ENCODE peak calls at places on chromosomes 11 and 22, in six cellular contexts. J, H, G, K, N and X are unnamed samples. For H3K9me3, the result is how much of the 10 kb centered on the place peaks cover.

GRCh38 chr11:17164361-17165246 is 43.2 kb downstream of the PIK3C2A start:
- DNase-seq in J (no peak), H (no peak), G (peak), K (no peak), N (no peak), X (no peak)

GRCh38 chr22:36702832-36703210 is 731 bp downstream of the CACNG2 start:
- DNase-seq in J (no peak), H (no peak), G (no peak), K (no peak), N (no peak), X (no peak)

GRCh38 chr11:46637546-46637945 is 20.2 kb downstream of the ATG13 start:
- DNase-seq in J (no peak), H (no peak), G (no peak), K (no peak), N (no peak), X (no peak)

GRCh38 chr11:47213985-47214564 is 699 bp upstream of the DDB2 start:
- DNase-seq in J (peak), H (peak), G (peak), K (peak), N (peak), X (peak)

GRCh38 chr11:72048718-72049460 is 31.5 kb downstream of the NUMA1 start:
- DNase-seq in J (no peak), H (no peak), G (no peak), K (no peak), N (no peak), X (no peak)

GRCh38 chr11:44852159-44852707 is 98.5 kb downstream of the TP53I11 start:
- DNase-seq in J (no peak), H (no peak), G (no peak), K (no peak), N (no peak), X (no peak)

GRCh38 chr22:17781319-17782031 is 7.2 kb upstream of the BID start:
- DNase-seq in J (peak), H (no peak), G (peak), K (no peak), N (peak), X (peak)

GRCh38 chr11:128039140-128040021 is 548.0 kb downstream of the ETS1 start:
- DNase-seq in J (peak), H (no peak), G (peak), K (peak), N (peak), X (peak)

GRCh38 chr11:76524919-76525318 is 80.1 kb downstream of the EMSY start:
- DNase-seq in J (no peak), H (peak), G (peak), K (no peak), N (no peak), X (peak)

GRCh38 chr11:127056338-127056971 is 55.9 kb upstream of the KIRREL3 start:
- DNase-seq in J (no peak), H (no peak), G (no peak), K (no peak), N (no peak), X (no peak)

GRCh38 chr11:74157169-74157568 is 13.6 kb downstream of the C2CD3 start:
- DNase-seq in J (no peak), H (no peak), G (no peak), K (no peak), N (no peak), X (peak)

GRCh38 chr11:35218956-35219355 is 80.0 kb downstream of the CD44 start:
- DNase-seq in J (no peak), H (no peak), G (peak), K (no peak), N (no peak), X (peak)

GRCh38 chr11:34357646-34358257 is at the start of gene ABTB2:
- DNase-seq in J (peak), H (peak), G (peak), K (peak), N (peak), X (peak)

GRCh38 chr22:42294034-42294985 is 23.9 kb upstream of the TCF20 start:
- DNase-seq in J (peak), H (no peak), G (peak), K (peak), N (no peak), X (peak)

GRCh38 chr11:114284021-114284420 is 12.2 kb upstream of the NNMT start:
- DNase-seq in J (no peak), H (no peak), G (no peak), K (no peak), N (no peak), X (no peak)

GRCh38 chr11:79342236-79342635 is 98.6 kb downstream of the TENM4 start:
- DNase-seq in J (no peak), H (no peak), G (no peak), K (no peak), N (no peak), X (no peak)

GRCh38 chr11:120756931-120757330 is 245.4 kb downstream of the GRIK4 start:
- DNase-seq in J (no peak), H (no peak), G (no peak), K (no peak), N (no peak), X (no peak)

GRCh38 chr11:106309070-106309684 is 231.7 kb downstream of the AASDHPPT start:
- DNase-seq in J (no peak), H (no peak), G (no peak), K (no peak), N (no peak), X (peak)

GRCh38 chr11:100515087-100515486 is 172.0 kb upstream of the ARHGAP42 start:
- DNase-seq in J (no peak), H (no peak), G (peak), K (no peak), N (no peak), X (peak)

GRCh38 chr11:66641834-66642233 is 3.3 kb downstream of the RBM4 start:
- DNase-seq in J (no peak), H (no peak), G (peak), K (no peak), N (no peak), X (no peak)

GRCh38 chr22:19943665-19944026 is 2.0 kb upstream of the TXNRD2 start:
- DNase-seq in J (peak), H (no peak), G (peak), K (peak), N (no peak), X (peak)

GRCh38 chr11:17257200-17257599 is 19.3 kb upstream of the NUCB2 start:
- DNase-seq in J (no peak), H (no peak), G (peak), K (no peak), N (no peak), X (peak)

GRCh38 chr11:77086521-77087472 is 15.8 kb upstream of the OMP start:
- DNase-seq in J (peak), H (no peak), G (no peak), K (peak), N (no peak), X (no peak)

DNA sequence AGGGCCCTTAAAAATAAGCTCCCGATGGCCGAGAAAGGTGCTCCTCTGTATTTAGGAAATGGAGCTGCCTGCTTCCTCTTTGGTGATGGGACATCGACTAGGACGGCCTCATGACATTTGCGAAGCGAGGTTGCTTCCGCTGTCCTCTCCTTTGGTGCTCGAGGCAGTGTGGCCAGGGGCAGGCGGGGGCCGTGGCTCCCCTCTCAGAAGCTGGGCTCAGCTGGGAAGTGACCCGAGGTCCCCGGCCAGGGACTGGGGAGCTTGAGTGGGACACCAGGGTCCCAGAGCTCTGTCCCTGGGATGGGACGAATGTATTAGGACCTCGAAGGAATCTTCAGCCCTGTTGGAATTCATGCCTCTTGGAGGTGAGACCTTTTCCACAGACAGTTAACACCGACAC is 151.1 kb downstream of the CTTN start:
- DNase-seq in J (no peak), H (no peak), G (no peak), K (no peak), N (no peak), X (no peak)
- H3K9me3 ChIP-seq in J (under half), H (under half), G (under half), K (under half), N (under half), X (under half)

DNA sequence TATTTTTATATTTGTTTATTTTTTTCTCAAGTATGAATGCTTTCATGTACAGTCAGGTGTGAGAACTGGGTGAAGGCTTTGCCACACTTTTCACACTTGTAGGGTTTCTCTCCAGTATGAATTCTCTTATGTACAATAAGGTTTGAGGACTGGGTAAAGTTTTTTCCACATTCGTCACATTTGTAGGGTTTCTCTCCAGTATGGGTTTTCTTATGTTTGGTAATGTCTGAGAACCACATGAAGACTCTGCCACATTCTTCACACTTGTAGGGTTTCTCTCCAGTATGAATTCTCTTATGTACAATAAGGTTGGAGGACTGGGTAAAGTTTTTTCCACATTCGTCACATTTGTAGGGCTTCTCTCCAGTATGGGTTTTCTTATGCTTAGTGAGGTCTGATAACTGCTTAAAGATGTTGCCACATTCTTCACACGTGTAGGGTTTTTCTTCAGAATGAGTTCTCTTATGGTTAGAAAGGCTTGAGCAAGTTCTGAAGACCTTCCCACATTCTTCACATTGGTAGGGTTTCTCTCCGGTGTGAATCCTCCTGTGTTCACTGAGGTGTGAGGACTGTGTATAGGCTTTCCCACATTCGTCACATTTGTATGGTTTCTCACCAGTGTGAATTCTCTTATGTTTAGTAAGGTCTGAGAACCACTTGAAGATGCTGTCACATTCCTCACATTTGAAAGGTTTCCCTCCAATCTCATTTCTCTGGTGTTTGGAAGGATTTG is 19.7 kb downstream of the ZNF195 start:
- DNase-seq in J (no peak), H (no peak), G (no peak), K (no peak), N (no peak), X (peak)
- H3K9me3 ChIP-seq in J (under half), H (under half), G (half or more), K (half or more), N (half or more), X (under half)

GRCh38 chr22:47202819-47203553 is 440.5 kb downstream of the TBC1D22A start:
- DNase-seq in J (no peak), H (no peak), G (no peak), K (no peak), N (no peak), X (no peak)

GRCh38 chr22:47205562-47205961 is 443.1 kb downstream of the TBC1D22A start:
- DNase-seq in J (no peak), H (no peak), G (no peak), K (no peak), N (no peak), X (no peak)

GRCh38 chr22:47203554-47203991 is 441.1 kb downstream of the TBC1D22A start:
- DNase-seq in J (peak), H (no peak), G (no peak), K (no peak), N (no peak), X (no peak)

GRCh38 chr22:47205081-47205491 is 442.6 kb downstream of the TBC1D22A start:
- DNase-seq in J (no peak), H (no peak), G (no peak), K (no peak), N (no peak), X (no peak)

GRCh38 chr22:47204002-47204979 is 441.8 kb downstream of the TBC1D22A start:
- DNase-seq in J (no peak), H (no peak), G (no peak), K (no peak), N (no peak), X (no peak)
- H3K9me3 ChIP-seq in J (under half), H (under half), G (under half), K (under half), N (under half), X (under half)

GRCh38 chr22:48711669-48712068 is 1116.0 kb downstream of the BRD1 start:
- DNase-seq in J (peak), H (no peak), G (no peak), K (peak), N (no peak), X (no peak)
- H3K9me3 ChIP-seq in J (under half), H (under half), G (under half), K (under half), N (under half), X (under half)